ENCODE peak calls at places on chromosome 4, in four cellular contexts. One of them, this sample, is unnamed.

GRCh38 chr4:3766207-3766790 is at the start of gene ADRA2C:
- DNase-seq in astrocyte: no peak
- DNase-seq in IMR-90: no peak
- DNase-seq in fibroblast of lung: no peak
- DNase-seq in this sample: no peak

GRCh38 chr4:38385286-38386010 is 278.6 kb upstream of the KLF3 start:
- DNase-seq in IMR-90: no peak
- DNase-seq in astrocyte: peak
- DNase-seq in fibroblast of lung: no peak
- DNase-seq in this sample: no peak

GRCh38 chr4:76804060-76804459 is 93.9 kb downstream of the SOWAHB start:
- DNase-seq in astrocyte: peak
- DNase-seq in fibroblast of lung: peak
- DNase-seq in IMR-90: no peak
- DNase-seq in this sample: no peak

GRCh38 chr4:152640058-152640921 is 39.5 kb downstream of the TMEM154 start:
- DNase-seq in fibroblast of lung: peak
- DNase-seq in IMR-90: peak
- DNase-seq in astrocyte: no peak
- DNase-seq in this sample: peak

GRCh38 chr4:8759987-8760386 is 111.7 kb downstream of the HMX1 start:
- DNase-seq in fibroblast of lung: no peak
- DNase-seq in IMR-90: no peak
- DNase-seq in astrocyte: no peak
- DNase-seq in this sample: no peak

GRCh38 chr4:88352062-88352461 is 26.6 kb upstream of the HERC6 start:
- DNase-seq in fibroblast of lung: peak
- DNase-seq in IMR-90: peak
- DNase-seq in astrocyte: peak
- DNase-seq in this sample: peak

GRCh38 chr4:139734201-139734874 is 68.7 kb downstream of the MGST2 start:
- DNase-seq in fibroblast of lung: peak
- DNase-seq in IMR-90: peak
- DNase-seq in astrocyte: peak
- DNase-seq in this sample: no peak

GRCh38 chr4:37245391-37245954 is 930 bp downstream of the NWD2 start:
- DNase-seq in astrocyte: no peak
- DNase-seq in IMR-90: no peak
- DNase-seq in fibroblast of lung: no peak
- DNase-seq in this sample: no peak

GRCh38 chr4:106315476-106315967 is 487 bp downstream of the TBCK start:
- DNase-seq in astrocyte: peak
- DNase-seq in IMR-90: peak
- DNase-seq in fibroblast of lung: peak
- DNase-seq in this sample: peak

GRCh38 chr4:2402453-2402852 is 16.0 kb downstream of the ZFYVE28 start:
- DNase-seq in astrocyte: no peak
- DNase-seq in fibroblast of lung: no peak
- DNase-seq in IMR-90: no peak
- DNase-seq in this sample: no peak

GRCh38 chr4:32462944-32463343 is 1742.8 kb downstream of the PCDH7 start:
- DNase-seq in IMR-90: peak
- DNase-seq in astrocyte: no peak
- DNase-seq in fibroblast of lung: peak
- DNase-seq in this sample: peak

GRCh38 chr4:55407764-55408163 is 12.0 kb downstream of the TMEM165 start:
- DNase-seq in fibroblast of lung: no peak
- DNase-seq in IMR-90: no peak
- DNase-seq in astrocyte: no peak
- DNase-seq in this sample: no peak

GRCh38 chr4:55405073-55405472 is 9.3 kb downstream of the TMEM165 start:
- DNase-seq in astrocyte: no peak
- DNase-seq in fibroblast of lung: no peak
- DNase-seq in IMR-90: no peak
- DNase-seq in this sample: no peak

GRCh38 chr4:55409468-55410171 is 13.9 kb downstream of the TMEM165 start:
- DNase-seq in fibroblast of lung: peak
- DNase-seq in astrocyte: no peak
- DNase-seq in IMR-90: peak
- DNase-seq in this sample: no peak

GRCh38 chr4:55407119-55407518 is 11.4 kb downstream of the TMEM165 start:
- DNase-seq in IMR-90: no peak
- DNase-seq in fibroblast of lung: no peak
- DNase-seq in astrocyte: peak
- DNase-seq in this sample: no peak

GRCh38 chr4:55406545-55406944 is 10.8 kb downstream of the TMEM165 start:
- DNase-seq in IMR-90: no peak
- DNase-seq in fibroblast of lung: no peak
- DNase-seq in astrocyte: no peak
- DNase-seq in this sample: no peak
- H2AFZ ChIP-seq in IMR-90: no peak
- H2AFZ ChIP-seq in fibroblast of lung: no peak
- H2AFZ ChIP-seq in astrocyte: no peak
- H2AFZ ChIP-seq in this sample: no peak

GRCh38 chr4:20432098-20432497 is 180.4 kb downstream of the SLIT2 start:
- DNase-seq in fibroblast of lung: no peak
- DNase-seq in astrocyte: peak
- DNase-seq in IMR-90: no peak
- DNase-seq in this sample: no peak
- H2AFZ ChIP-seq in fibroblast of lung: peak
- H2AFZ ChIP-seq in astrocyte: peak
- H2AFZ ChIP-seq in IMR-90: no peak
- H2AFZ ChIP-seq in this sample: no peak

DNA sequence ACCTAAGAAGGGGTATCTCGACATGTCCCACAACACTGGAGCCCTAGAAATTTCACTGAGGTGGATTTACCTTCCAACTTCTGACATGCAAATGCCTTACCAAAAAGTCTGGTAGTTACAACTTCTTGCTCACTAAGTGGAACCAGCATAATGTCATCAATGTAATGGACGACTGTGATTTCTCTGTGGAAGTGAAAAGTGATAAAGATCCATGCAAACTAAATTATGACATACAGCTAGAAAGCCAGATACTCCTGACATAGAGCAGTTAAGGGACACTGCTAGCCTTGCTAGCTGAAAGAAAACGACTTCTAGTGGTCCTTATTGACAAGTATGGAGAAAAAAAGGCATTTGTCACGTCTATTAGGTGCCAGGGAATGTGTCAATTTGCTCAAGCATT is 191.1 kb downstream of the MAB21L2 start:
- DNase-seq in astrocyte: no peak
- DNase-seq in fibroblast of lung: no peak
- DNase-seq in IMR-90: no peak
- DNase-seq in this sample: no peak
- H2AFZ ChIP-seq in astrocyte: no peak
- H2AFZ ChIP-seq in fibroblast of lung: no peak
- H2AFZ ChIP-seq in IMR-90: no peak
- H2AFZ ChIP-seq in this sample: no peak

GRCh38 chr4:169314906-169315305 is 44.1 kb upstream of the SH3RF1 start:
- DNase-seq in IMR-90: peak
- DNase-seq in astrocyte: peak
- DNase-seq in fibroblast of lung: peak
- DNase-seq in this sample: peak

GRCh38 chr4:169311643-169312365 is 41.0 kb upstream of the SH3RF1 start:
- DNase-seq in fibroblast of lung: peak
- DNase-seq in astrocyte: no peak
- DNase-seq in IMR-90: peak
- DNase-seq in this sample: peak

GRCh38 chr4:169315530-169316306 is 45.0 kb upstream of the SH3RF1 start:
- DNase-seq in IMR-90: peak
- DNase-seq in astrocyte: peak
- DNase-seq in fibroblast of lung: peak
- DNase-seq in this sample: peak

GRCh38 chr4:169313732-169314131 is 43.0 kb upstream of the SH3RF1 start:
- DNase-seq in astrocyte: no peak
- DNase-seq in IMR-90: no peak
- DNase-seq in fibroblast of lung: no peak
- DNase-seq in this sample: no peak

GRCh38 chr4:169312690-169313422 is 42.1 kb upstream of the SH3RF1 start:
- DNase-seq in astrocyte: no peak
- DNase-seq in fibroblast of lung: no peak
- DNase-seq in IMR-90: no peak
- DNase-seq in this sample: peak
- H2AFZ ChIP-seq in astrocyte: no peak
- H2AFZ ChIP-seq in fibroblast of lung: no peak
- H2AFZ ChIP-seq in IMR-90: no peak
- H2AFZ ChIP-seq in this sample: no peak

GRCh38 chr4:83454626-83455025 is 997 bp downstream of the HELQ start:
- DNase-seq in IMR-90: peak
- DNase-seq in fibroblast of lung: peak
- DNase-seq in astrocyte: peak
- DNase-seq in this sample: no peak
- H2AFZ ChIP-seq in IMR-90: peak
- H2AFZ ChIP-seq in fibroblast of lung: peak
- H2AFZ ChIP-seq in astrocyte: no peak
- H2AFZ ChIP-seq in this sample: peak

DNA sequence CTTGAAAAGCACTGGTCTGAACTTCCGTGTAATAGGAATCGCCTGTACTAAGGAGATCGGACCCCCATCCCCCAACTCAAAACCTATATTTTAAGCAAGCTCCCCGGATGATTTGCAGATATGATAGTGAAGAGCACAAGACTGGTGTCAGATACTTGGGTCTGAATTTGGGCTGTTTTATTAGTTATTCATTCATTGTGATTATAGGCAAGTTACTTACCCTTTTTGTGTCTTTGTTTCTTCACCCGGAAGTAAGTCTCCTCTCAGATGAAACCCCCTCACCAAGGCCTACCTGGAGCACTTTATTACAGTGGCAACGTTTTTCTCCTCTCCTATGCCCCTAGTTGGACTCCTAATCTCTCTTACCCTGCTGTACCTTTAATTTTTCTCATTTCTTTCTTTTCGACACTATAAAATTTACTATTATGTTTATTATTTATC is 17.4 kb downstream of the STAP1 start:
- DNase-seq in fibroblast of lung: no peak
- DNase-seq in astrocyte: no peak
- DNase-seq in IMR-90: no peak
- DNase-seq in this sample: no peak
- H2AFZ ChIP-seq in fibroblast of lung: no peak
- H2AFZ ChIP-seq in astrocyte: no peak
- H2AFZ ChIP-seq in IMR-90: no peak
- H2AFZ ChIP-seq in this sample: no peak

This sample was measured in PC-3.